ENCODE peak calls at places on chromosomes 12 and 14, in four cellular contexts. One of them, this sample, is unnamed. For H3K36me3 and H3K4me1, the result is how much of the 10 kb centered on the place peaks cover.

GRCh38 chr12:128772249-128772648 is 51.5 kb downstream of the SLC15A4 start:
- DNase-seq in HepG2: no peak
- DNase-seq in breast epithelium: no peak
- DNase-seq in fibroblast of lung: no peak
- DNase-seq in this sample: no peak

GRCh38 chr12:82694970-82695369 is 8.3 kb downstream of the TMTC2 start:
- DNase-seq in HepG2: no peak
- DNase-seq in breast epithelium: no peak
- DNase-seq in fibroblast of lung: peak
- DNase-seq in this sample: no peak

GRCh38 chr12:20443792-20444191 is 75.5 kb downstream of the PDE3A start:
- DNase-seq in fibroblast of lung: no peak
- DNase-seq in breast epithelium: no peak
- DNase-seq in HepG2: no peak
- DNase-seq in this sample: no peak

GRCh38 chr14:99479903-99480855 is 480 bp downstream of the SETD3 start:
- DNase-seq in fibroblast of lung: peak
- DNase-seq in HepG2: peak
- DNase-seq in breast epithelium: peak
- DNase-seq in this sample: peak

GRCh38 chr14:89349196-89350008 is 67.6 kb downstream of the FOXN3 start:
- DNase-seq in fibroblast of lung: peak
- DNase-seq in HepG2: no peak
- DNase-seq in breast epithelium: no peak
- DNase-seq in this sample: no peak

GRCh38 chr12:18719922-18720321 is 17.9 kb downstream of the PLCZ1 start:
- DNase-seq in fibroblast of lung: peak
- DNase-seq in breast epithelium: no peak
- DNase-seq in HepG2: no peak
- DNase-seq in this sample: no peak

GRCh38 chr12:27807063-27807703 is 27.1 kb upstream of the MANSC4 start:
- DNase-seq in fibroblast of lung: no peak
- DNase-seq in breast epithelium: no peak
- DNase-seq in HepG2: no peak
- DNase-seq in this sample: no peak

GRCh38 chr12:1457901-1458300 is 136.5 kb downstream of the FBXL14 start:
- DNase-seq in breast epithelium: peak
- DNase-seq in HepG2: no peak
- DNase-seq in fibroblast of lung: peak
- DNase-seq in this sample: no peak

GRCh38 chr12:130027798-130028197 is 124.0 kb upstream of the TMEM132D start:
- DNase-seq in HepG2: no peak
- DNase-seq in fibroblast of lung: no peak
- DNase-seq in breast epithelium: no peak
- DNase-seq in this sample: no peak

GRCh38 chr12:32585680-32586079 is 93.4 kb upstream of the DNM1L start:
- DNase-seq in breast epithelium: no peak
- DNase-seq in HepG2: no peak
- DNase-seq in fibroblast of lung: no peak
- DNase-seq in this sample: no peak

GRCh38 chr12:32588604-32589003 is 90.5 kb upstream of the DNM1L start:
- DNase-seq in breast epithelium: no peak
- DNase-seq in HepG2: no peak
- DNase-seq in fibroblast of lung: no peak
- DNase-seq in this sample: no peak

GRCh38 chr12:32587536-32588346 is 91.4 kb upstream of the DNM1L start:
- DNase-seq in breast epithelium: no peak
- DNase-seq in HepG2: no peak
- DNase-seq in fibroblast of lung: no peak
- DNase-seq in this sample: no peak

GRCh38 chr12:32583535-32583934 is 95.6 kb upstream of the DNM1L start:
- DNase-seq in fibroblast of lung: peak
- DNase-seq in HepG2: no peak
- DNase-seq in breast epithelium: no peak
- DNase-seq in this sample: no peak

GRCh38 chr12:32586390-32586789 is 92.7 kb upstream of the DNM1L start:
- DNase-seq in HepG2: no peak
- DNase-seq in fibroblast of lung: peak
- DNase-seq in breast epithelium: no peak
- DNase-seq in this sample: no peak
- H3K36me3 ChIP-seq in HepG2: under half
- H3K36me3 ChIP-seq in fibroblast of lung: under half
- H3K36me3 ChIP-seq in breast epithelium: under half
- H3K36me3 ChIP-seq in this sample: under half

DNA sequence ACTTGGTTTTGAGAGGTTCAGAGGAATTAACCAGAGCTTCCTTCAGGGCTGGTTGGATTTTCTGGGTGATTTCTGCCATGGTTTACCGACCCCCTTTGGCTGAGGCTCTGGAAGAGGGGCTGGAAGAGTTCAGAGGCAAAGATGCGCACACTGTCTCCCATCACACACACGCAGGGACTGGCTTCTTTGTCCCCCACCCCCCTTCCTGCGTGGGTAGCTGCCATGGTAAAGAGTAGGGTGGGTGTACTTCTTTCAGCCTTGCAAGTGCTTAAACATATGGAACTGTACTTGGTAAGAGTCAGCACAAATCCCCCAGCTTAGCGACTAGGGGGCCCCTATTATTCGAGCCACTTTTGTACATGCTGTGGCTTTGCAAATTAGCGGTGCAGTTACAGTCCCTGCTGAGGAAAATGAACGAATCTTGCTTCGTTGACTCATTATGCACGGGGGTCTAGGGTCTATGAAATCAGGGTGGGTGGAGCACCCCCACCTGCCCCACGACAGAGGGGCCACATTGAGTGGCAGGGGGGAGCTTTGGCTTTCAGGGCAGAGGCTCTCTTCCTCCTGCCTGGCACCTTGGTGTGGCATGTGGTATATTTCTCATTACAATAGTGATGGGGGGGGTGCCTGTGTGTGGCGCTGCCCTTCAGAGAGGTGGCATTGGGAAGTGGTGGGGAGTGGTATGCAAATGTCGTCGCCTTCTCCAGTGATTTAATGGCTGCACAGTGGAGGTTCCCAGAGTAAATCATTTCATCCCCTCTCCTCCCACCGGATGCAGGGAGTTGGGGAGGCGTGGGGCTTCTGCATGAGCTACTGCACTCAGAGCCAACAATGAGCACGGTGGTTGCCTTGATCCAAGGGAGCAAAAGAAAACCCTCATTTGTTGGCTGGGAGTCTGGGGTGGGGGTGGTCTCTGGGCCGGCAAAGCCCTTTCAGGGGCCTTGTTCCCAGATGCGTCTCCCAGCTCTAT is 124.0 kb downstream of the AACS start:
- DNase-seq in fibroblast of lung: no peak
- DNase-seq in breast epithelium: no peak
- DNase-seq in HepG2: no peak
- DNase-seq in this sample: no peak
- H3K4me3 ChIP-seq in fibroblast of lung: no peak
- H3K4me3 ChIP-seq in breast epithelium: no peak
- H3K4me3 ChIP-seq in HepG2: no peak
- H3K4me3 ChIP-seq in this sample: no peak

GRCh38 chr14:20419404-20419803 is 6.1 kb upstream of the TEP1 start:
- DNase-seq in breast epithelium: no peak
- DNase-seq in fibroblast of lung: no peak
- DNase-seq in HepG2: no peak
- DNase-seq in this sample: no peak

GRCh38 chr14:20418501-20418909 is 5.2 kb upstream of the TEP1 start:
- DNase-seq in HepG2: peak
- DNase-seq in breast epithelium: no peak
- DNase-seq in fibroblast of lung: no peak
- DNase-seq in this sample: no peak

GRCh38 chr14:20421267-20421666 is 8.0 kb upstream of the TEP1 start:
- DNase-seq in breast epithelium: no peak
- DNase-seq in HepG2: no peak
- DNase-seq in fibroblast of lung: no peak
- DNase-seq in this sample: no peak

GRCh38 chr14:20415723-20416622 is 2.7 kb upstream of the TEP1 start:
- DNase-seq in breast epithelium: no peak
- DNase-seq in HepG2: peak
- DNase-seq in fibroblast of lung: peak
- DNase-seq in this sample: peak

DNA sequence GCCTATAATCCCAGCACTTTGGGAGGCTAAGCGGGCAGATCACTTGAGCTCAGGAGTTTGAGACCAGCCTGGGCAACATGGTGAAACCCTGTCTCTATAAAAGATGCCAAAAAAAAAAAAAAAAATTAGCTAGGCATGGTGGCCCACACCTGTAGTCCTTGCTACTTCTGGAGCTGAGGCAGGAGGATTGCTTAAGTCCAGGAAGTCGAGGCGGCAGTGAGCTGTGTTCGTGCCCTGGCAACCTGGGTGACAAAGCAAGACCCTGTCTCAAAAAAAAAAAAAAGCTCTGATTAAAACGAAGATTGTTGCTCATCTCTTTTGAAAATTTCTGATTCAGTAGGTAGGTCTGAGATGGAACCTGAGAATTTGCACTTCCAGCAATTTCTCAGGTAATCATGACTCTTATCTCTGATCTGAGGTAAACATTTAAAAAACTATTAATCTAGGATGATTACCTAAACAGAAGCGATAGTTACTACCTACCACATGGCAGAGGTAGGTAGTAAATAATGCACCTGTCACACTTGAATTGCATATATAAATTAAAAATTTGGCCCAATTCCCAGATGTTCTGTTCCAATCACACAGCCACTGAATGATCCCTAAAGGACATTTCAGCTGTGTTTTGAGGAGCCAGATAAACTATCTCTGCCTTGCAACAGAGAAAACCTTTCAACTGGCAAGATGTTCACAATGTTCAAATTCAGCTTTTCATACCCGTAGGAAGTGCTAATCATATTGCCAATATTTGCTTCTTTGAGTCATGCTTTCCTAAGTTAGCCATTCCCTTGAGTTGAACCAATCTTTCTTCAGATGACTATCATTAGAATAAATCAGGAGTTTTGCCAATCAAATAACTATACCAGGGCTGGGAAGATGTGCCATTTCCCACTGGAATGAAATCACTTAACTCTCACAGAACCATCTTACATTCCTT is 4.2 kb upstream of the TEP1 start:
- DNase-seq in HepG2: peak
- DNase-seq in fibroblast of lung: no peak
- DNase-seq in breast epithelium: no peak
- DNase-seq in this sample: no peak
- H3K4me1 ChIP-seq in HepG2: under half
- H3K4me1 ChIP-seq in fibroblast of lung: under half
- H3K4me1 ChIP-seq in breast epithelium: under half
- H3K4me1 ChIP-seq in this sample: under half

GRCh38 chr14:102939329-102939728 is 16.9 kb downstream of the AMN start:
- DNase-seq in breast epithelium: no peak
- DNase-seq in fibroblast of lung: no peak
- DNase-seq in HepG2: no peak
- DNase-seq in this sample: no peak
- H3K36me3 ChIP-seq in breast epithelium: under half
- H3K36me3 ChIP-seq in fibroblast of lung: under half
- H3K36me3 ChIP-seq in HepG2: under half
- H3K36me3 ChIP-seq in this sample: under half

DNA sequence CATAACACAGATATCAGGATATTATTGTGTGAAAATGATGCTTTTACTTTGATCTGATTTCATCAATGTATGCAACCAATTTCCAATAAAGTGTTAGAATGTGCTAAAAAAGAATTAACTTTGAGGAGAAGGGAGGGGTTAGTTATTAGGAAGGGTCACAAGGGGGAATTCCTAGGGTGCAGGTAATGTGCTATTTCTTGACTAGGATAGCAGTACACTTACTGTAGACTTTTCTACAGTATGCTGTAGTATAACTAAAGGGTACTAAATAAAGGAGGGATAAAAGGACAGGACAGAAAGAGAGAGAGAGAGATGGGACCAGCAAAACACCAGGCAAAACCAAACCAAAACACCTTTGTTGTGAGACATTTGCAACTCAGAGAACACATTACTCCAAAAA is 121.4 kb upstream of the RAP1B start:
- DNase-seq in fibroblast of lung: no peak
- DNase-seq in HepG2: no peak
- DNase-seq in breast epithelium: no peak
- DNase-seq in this sample: no peak
- H3K4me3 ChIP-seq in fibroblast of lung: no peak
- H3K4me3 ChIP-seq in HepG2: no peak
- H3K4me3 ChIP-seq in breast epithelium: no peak
- H3K4me3 ChIP-seq in this sample: no peak

This sample was measured in naive thymus-derived CD4-positive, alpha-beta T cell.